ENCODE peak calls at places on chromosomes 7 and 10, in four cellular contexts. N is GM23248, L is colonic mucosa, I is testis. G is an unnamed sample.

GRCh38 chr10:69303632-69304035 is 25.3 kb downstream of the HK1 start:
- DNase-seq in I (no peak), N (peak; percentile 57), L (no peak), G (peak; percentile 69)

GRCh38 chr10:24350111-24350921 is 141.4 kb downstream of the KIAA1217 start:
- DNase-seq in I (no peak), L (no peak), N (no peak), G (no peak)

GRCh38 chr10:5945561-5946418 is 31.6 kb downstream of the IL15RA start:
- DNase-seq in I (peak; percentile 27), L (peak; percentile 47), N (peak; percentile 88), G (peak; percentile 70)

GRCh38 chr7:28835800-28836199 is 122.3 kb downstream of the TRIL start:
- DNase-seq in N (peak; percentile 71), L (no peak), I (no peak), G (peak; percentile 27)

GRCh38 chr10:72096115-72097000 is 8.0 kb upstream of the SPOCK2 start:
- DNase-seq in I (peak; percentile 70), N (no peak), L (no peak), G (no peak)

GRCh38 chr7:101602484-101603241 is 26.4 kb downstream of the MYL10 start:
- DNase-seq in L (peak; percentile 83), N (peak; percentile 81), I (peak; percentile 87), G (peak; percentile 53)

GRCh38 chr7:128408709-128409434 is 910 bp downstream of the IMPDH1 start:
- DNase-seq in L (peak; percentile 41), N (peak; percentile 57), I (no peak), G (peak; percentile 59)

GRCh38 chr7:124896001-124896400 is 33.6 kb downstream of the POT1 start:
- DNase-seq in N (no peak), I (no peak), L (no peak), G (no peak)

GRCh38 chr10:104267721-104268690 is 978 bp upstream of the GSTO2 start:
- DNase-seq in I (peak; percentile 19), L (no peak), N (no peak), G (peak; percentile 35)

GRCh38 chr10:16952610-16953009 is 135.4 kb upstream of the RSU1 start:
- DNase-seq in N (no peak), I (no peak), L (no peak), G (no peak)

GRCh38 chr10:133405844-133406527 is 12.0 kb downstream of the MTG1 start:
- DNase-seq in I (no peak), L (no peak), N (peak; percentile 46), G (no peak)

GRCh38 chr10:58662314-58662713 is 149.6 kb downstream of the BICC1 start:
- DNase-seq in I (no peak), N (peak; percentile 94), L (no peak), G (peak; percentile 96)

GRCh38 chr7:45457591-45457990 is 116.6 kb upstream of the ADCY1 start:
- DNase-seq in N (no peak), L (no peak), I (no peak), G (no peak)

GRCh38 chr10:124527996-124528395 is 66.4 kb downstream of the LHPP start:
- DNase-seq in L (no peak), N (no peak), I (no peak), G (no peak)

GRCh38 chr7:64882341-64883112 is 20.5 kb upstream of the ZNF273 start:
- DNase-seq in N (peak; percentile 90), L (peak; percentile 59), I (peak; percentile 75), G (peak; percentile 48)

GRCh38 chr7:118918556-118918955 is 694.1 kb downstream of the ANKRD7 start:
- DNase-seq in I (no peak), L (no peak), N (peak; percentile 14), G (peak; percentile 58)

GRCh38 chr7:82234457-82235049 is 209.0 kb downstream of the CACNA2D1 start:
- DNase-seq in L (no peak), N (peak; percentile 72), I (no peak), G (peak; percentile 33)

GRCh38 chr7:108415821-108416536 is 40.3 kb downstream of the NRCAM start:
- DNase-seq in I (no peak), N (peak; percentile 84), L (no peak), G (peak; percentile 82)

GRCh38 chr10:132667613-132668394 is 118.1 kb downstream of the NKX6-2 start:
- DNase-seq in N (peak; percentile 9), L (no peak), I (no peak), G (peak; percentile 83)

GRCh38 chr7:109844362-109844761 is 1246.6 kb upstream of the LRRN3 start:
- DNase-seq in N (peak; percentile 4), I (peak; percentile 31), L (no peak), G (peak; percentile 43)

GRCh38 chr10:85060944-85061343 is 732.6 kb downstream of the CCSER2 start:
- DNase-seq in N (no peak), L (no peak), I (no peak), G (no peak)

DNA sequence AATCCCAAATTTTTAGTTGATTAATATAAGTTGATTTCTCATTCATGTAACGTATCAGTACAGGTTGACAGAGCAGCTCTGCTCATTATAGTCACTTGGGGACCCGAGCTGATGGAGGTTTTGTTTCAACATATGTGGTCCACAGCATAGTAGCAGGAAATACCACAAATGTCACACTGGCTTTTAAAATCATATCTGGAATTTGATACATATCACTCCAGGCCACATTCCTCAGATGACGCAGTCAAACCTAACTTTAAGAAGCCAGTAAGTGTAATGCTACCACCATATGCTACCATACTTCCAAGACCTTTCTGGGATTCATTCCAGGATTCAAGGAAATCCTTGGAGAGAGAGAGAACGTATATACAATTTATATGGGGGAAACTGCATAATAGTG is 156.3 kb downstream of the PHF14 start:
- DNase-seq in L (no peak), I (no peak), N (no peak), G (peak; percentile 1)
- H3K4me3 ChIP-seq in L (no peak overlapping the region), I (no peak overlapping the region), N (no peak overlapping the region), G (no peak overlapping the region)

GRCh38 chr7:67375427-67375826 is 378.8 kb downstream of the TYW1 start:
- DNase-seq in L (no peak), N (no peak), I (no peak), G (no peak)
- H3K4me3 ChIP-seq in L (no peak overlapping the region), N (no peak overlapping the region), I (no peak overlapping the region), G (no peak overlapping the region)

GRCh38 chr10:79442171-79443040 is 3.0 kb downstream of the ZCCHC24 start:
- DNase-seq in N (no peak), L (no peak), I (no peak), G (no peak)

GRCh38 chr10:79445217-79445707 is at the start of gene ZCCHC24:
- DNase-seq in L (peak; percentile 56), N (no peak), I (peak; percentile 43), G (peak; percentile 39)

GRCh38 chr10:79441433-79441832 is 4.0 kb downstream of the ZCCHC24 start:
- DNase-seq in I (no peak), N (no peak), L (no peak), G (no peak)

GRCh38 chr10:79444243-79445119 is 943 bp downstream of the ZCCHC24 start:
- DNase-seq in N (peak; percentile 89), L (peak; percentile 55), I (peak; percentile 76), G (peak; percentile 30)

DNA sequence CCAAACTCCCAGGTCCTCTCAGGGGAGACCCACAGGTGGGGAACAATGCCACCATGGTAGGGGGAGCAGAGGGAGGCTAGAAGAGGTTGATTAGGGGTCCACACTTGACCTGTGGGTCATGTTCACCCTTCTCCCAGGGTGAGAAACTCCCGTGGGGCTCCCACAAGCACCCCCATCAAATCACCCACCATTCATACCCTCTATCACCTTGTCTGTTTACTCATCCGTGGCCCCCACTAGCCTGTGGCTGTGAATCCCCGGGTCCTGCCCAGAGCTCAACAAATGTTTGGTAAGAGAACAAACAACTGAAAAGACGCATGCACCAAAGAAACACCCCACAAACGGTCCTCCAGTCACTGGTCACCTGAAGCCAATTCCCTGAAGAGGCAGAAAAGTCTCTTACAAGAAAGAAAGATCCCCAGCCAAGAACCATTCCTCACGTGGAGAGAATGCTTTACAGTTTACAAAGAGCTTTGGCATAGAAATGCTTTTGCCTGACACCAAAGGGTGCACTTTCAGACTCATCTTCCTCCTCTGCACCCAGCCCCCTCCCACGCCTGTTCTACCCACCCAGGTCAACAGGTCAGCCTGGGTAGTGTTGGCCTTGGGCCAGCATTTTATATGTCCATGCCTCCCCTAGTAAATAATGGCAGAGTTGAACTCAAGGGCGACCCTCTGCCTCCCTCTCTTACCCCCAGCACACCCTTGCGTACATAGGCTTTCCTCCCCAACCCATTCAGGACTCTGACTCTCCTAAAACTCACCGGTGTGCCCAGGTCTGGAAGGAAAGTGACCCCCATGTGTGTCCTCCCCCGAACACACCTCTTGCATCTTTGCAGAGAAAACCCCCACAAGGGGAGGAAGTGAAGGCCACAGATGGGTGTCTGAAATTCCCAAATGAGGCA is 1.8 kb downstream of the ZCCHC24 start:
- DNase-seq in I (no peak), N (peak; percentile 69), L (no peak), G (no peak)
- H3K4me3 ChIP-seq in I (peak overlapping the region; percentile 81), N (peak overlapping the region; percentile 88), L (peak overlapping the region; percentile 82), G (no peak overlapping the region)

DNA sequence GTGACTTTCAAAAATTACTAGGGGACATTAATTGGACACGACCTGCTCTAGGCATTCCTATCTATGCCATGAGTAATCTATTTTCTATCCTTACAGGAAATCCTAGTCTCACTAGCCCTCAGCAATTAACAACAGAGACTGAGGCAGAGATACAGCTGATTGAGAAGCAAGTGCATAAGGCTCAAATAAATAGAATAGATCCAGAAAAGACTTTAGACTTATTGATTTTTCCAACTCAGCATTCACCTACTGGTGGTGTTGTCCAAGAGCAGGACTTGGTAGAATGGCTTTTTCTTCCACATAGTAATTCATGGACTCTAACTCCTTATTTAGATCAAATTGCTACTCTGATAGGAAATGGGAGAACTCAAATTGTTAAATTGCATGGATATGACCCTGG is 148.0 kb downstream of the ZNF33B start:
- DNase-seq in I (no peak), N (no peak), L (no peak), G (no peak)
- H3K4me3 ChIP-seq in I (no peak overlapping the region), N (no peak overlapping the region), L (no peak overlapping the region), G (no peak overlapping the region)

DNA sequence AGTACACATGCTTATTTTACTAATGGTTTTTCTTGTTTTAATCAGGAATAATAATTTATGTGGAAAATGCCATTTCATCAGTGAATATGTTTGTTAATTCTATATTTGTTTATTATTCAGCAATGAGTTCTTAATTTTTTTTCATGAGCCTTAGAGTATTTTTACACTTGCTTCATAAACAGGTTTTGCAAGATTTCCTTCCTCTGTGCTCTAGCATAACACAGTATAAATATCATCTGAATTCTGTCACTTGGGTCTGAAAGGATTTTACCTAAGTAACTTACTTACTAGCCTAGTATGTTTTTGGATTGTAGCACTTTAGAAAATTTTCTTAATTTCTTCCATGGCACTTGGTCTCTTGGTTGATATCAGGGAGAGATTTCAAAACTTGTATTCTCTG is 45.8 kb downstream of the GLCCI1 start:
- DNase-seq in I (no peak), L (no peak), N (no peak), G (peak; percentile 20)
- H3K4me3 ChIP-seq in I (no peak overlapping the region), L (no peak overlapping the region), N (no peak overlapping the region), G (no peak overlapping the region)

DNA sequence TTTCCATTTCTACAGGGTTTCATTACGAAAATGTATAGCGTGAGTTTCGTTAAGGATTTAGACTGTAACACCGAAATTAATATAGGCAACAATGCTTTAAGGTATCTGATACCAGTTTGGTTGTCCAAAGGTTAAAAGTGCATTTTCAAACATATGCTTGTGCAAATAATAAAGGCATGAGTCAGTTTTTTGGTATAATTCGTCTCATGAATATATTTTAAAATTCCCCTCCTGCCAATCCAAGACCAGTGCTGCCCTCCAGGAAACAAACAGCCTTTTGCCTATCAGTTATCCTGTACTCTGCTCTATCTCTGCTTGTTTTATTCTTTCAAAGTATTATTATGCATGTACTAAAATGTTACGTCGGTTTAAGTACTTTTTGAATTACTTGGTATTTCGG is 2.0 kb downstream of the LCOR start:
- DNase-seq in N (peak; percentile 36), I (no peak), L (no peak), G (peak; percentile 64)
- H3K4me3 ChIP-seq in N (peak overlapping the region; percentile 89), I (no peak overlapping the region), L (peak overlapping the region; percentile 94), G (peak overlapping the region; percentile 94)